ENCODE peak calls at places on chromosomes 6 and 20, in ten cellular contexts. B is naive thymus-derived CD4-positive, alpha-beta T cell; Y is left lung; L is adipocyte; F is cardiac muscle cell; W is body of pancreas; P is mesenchymal stem cell; E is Peyer's patch; I is PC-9; J is neuronal stem cell. G is an unnamed sample. For H3K4me1 and H3K27me3, the result is how much of the 10 kb centered on the place peaks cover.

GRCh38 chr6:140811642-140812041 is 1321.1 kb upstream of the GJE1 start:
- DNase-seq in B (no peak), Y (no peak), L (no peak), F (no peak), W (no peak), P (no peak), E (no peak), I (no peak), J (no peak), G (no peak)

GRCh38 chr6:16762265-16762546 is 946 bp upstream of the ATXN1 start:
- DNase-seq in B (no peak), Y (no peak), L (peak), F (peak), W (no peak), P (peak), E (no peak), I (no peak), J (peak), G (no peak)

GRCh38 chr6:35061102-35061615 is 80.0 kb downstream of the TCP11 start:
- DNase-seq in B (no peak), Y (no peak), L (no peak), F (no peak), W (no peak), P (no peak), E (no peak), I (no peak), J (no peak), G (no peak)

GRCh38 chr6:140566706-140567330 is 1192.4 kb upstream of the CITED2 start:
- DNase-seq in B (no peak), Y (no peak), L (peak), F (peak), W (no peak), P (peak), E (no peak), I (no peak), J (no peak), G (no peak)

GRCh38 chr6:107704377-107705013 is 119.6 kb downstream of the SCML4 start:
- DNase-seq in B (peak), Y (no peak), L (peak), F (peak), W (no peak), P (peak), E (no peak), I (peak), J (peak), G (no peak)

GRCh38 chr6:127216821-127217789 is 49.6 kb upstream of the RNF146 start:
- DNase-seq in B (no peak), Y (no peak), L (no peak), F (no peak), W (no peak), P (no peak), E (no peak), I (no peak), J (no peak), G (no peak)

GRCh38 chr6:54893818-54894217 is 47.2 kb downstream of the FAM83B start:
- DNase-seq in B (no peak), Y (no peak), L (no peak), F (no peak), W (no peak), P (no peak), E (no peak), I (no peak), J (no peak), G (no peak)

GRCh38 chr20:41769650-41770049 is 151.5 kb upstream of the CHD6 start:
- DNase-seq in B (no peak), Y (no peak), L (no peak), F (no peak), W (no peak), P (no peak), E (no peak), I (peak), J (no peak), G (peak)

GRCh38 chr20:682123-682522 is 6.5 kb upstream of the SCRT2 start:
- DNase-seq in B (no peak), Y (no peak), L (no peak), F (no peak), W (no peak), P (no peak), E (no peak), I (no peak), J (no peak), G (no peak)

GRCh38 chr20:12965212-12965879 is 43.4 kb upstream of the SPTLC3 start:
- DNase-seq in B (no peak), Y (no peak), L (no peak), F (no peak), W (no peak), P (peak), E (no peak), I (no peak), J (no peak), G (no peak)

GRCh38 chr6:26122402-26122792 is 35.2 kb downstream of the HFE start:
- DNase-seq in B (no peak), Y (no peak), L (no peak), F (no peak), W (no peak), P (peak), E (no peak), I (no peak), J (no peak), G (no peak)

GRCh38 chr6:56746767-56747504 is 104.2 kb upstream of the DST start:
- DNase-seq in B (no peak), Y (no peak), L (no peak), F (no peak), W (no peak), P (no peak), E (no peak), I (no peak), J (no peak), G (no peak)
- H3K4me1 ChIP-seq in B (under half), Y (under half), L (under half), F (under half), W (under half), P (under half), E (under half), I (under half), J (under half), G (under half)

DNA sequence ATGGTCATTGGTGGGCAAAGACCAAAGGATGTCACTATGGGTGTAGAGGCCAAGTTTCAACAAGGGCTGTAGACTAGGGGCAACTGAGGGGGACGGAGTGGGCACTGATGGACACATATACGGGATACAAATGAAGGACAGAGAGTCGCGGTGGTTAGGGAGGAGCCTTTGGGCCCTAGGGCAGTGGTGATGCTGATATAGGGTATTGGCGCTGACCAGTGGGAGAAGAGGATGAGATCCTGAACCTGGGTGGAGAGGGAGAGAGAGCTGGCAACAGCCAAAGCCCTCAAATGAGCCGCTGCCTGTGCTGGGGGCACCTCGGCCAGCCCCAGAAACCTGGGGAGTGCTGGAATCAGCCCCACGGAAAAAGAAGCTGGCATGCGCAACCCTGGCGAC is 1.6 kb downstream of the CDH22 start:
- DNase-seq in B (no peak), Y (no peak), L (no peak), F (no peak), W (no peak), P (no peak), E (no peak), I (no peak), J (no peak), G (no peak)
- H3K27me3 ChIP-seq in B (under half), Y (half or more), L (half or more), F (half or more), W (under half), P (half or more), E (under half), I (half or more), J (half or more), G (under half)

DNA sequence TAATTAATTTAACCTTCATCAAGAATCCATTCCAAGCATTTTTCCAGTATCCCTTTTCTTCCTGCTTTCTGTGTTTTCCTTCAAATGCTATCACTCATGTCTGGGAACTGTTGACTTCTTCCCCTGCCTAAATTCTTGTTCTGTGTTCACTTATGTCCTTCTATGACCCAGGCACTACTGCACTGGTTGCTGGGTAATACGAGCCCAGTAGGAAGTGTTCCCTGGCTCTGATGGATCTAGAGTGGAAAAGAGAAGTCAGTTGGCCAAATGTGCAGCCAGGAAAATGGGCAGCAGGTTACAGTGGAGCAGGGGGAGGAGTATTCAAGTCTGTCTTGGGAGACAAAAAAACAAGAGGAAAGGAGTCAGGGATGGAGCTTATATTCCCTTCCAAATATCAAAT is 7.1 kb downstream of the OVOL2 start:
- DNase-seq in B (no peak), Y (no peak), L (no peak), F (no peak), W (no peak), P (no peak), E (no peak), I (no peak), J (no peak), G (no peak)
- H3K4me1 ChIP-seq in B (under half), Y (under half), L (under half), F (under half), W (under half), P (under half), E (under half), I (under half), J (under half), G (under half)

GRCh38 chr20:1944345-1945099 is 49.3 kb downstream of the SIRPA start:
- DNase-seq in B (no peak), Y (no peak), L (no peak), F (no peak), W (no peak), P (no peak), E (no peak), I (no peak), J (no peak), G (no peak)

GRCh38 chr20:1946762-1947534 is 46.9 kb downstream of the PDYN start:
- DNase-seq in B (no peak), Y (peak), L (peak), F (peak), W (peak), P (peak), E (no peak), I (no peak), J (peak), G (peak)

GRCh38 chr20:1946442-1946761 is 47.5 kb downstream of the PDYN start:
- DNase-seq in B (no peak), Y (no peak), L (no peak), F (no peak), W (no peak), P (no peak), E (no peak), I (no peak), J (no peak), G (no peak)

GRCh38 chr20:1945134-1945618 is 48.7 kb downstream of the PDYN start:
- DNase-seq in B (no peak), Y (peak), L (peak), F (peak), W (peak), P (peak), E (peak), I (no peak), J (no peak), G (no peak)

GRCh38 chr20:1945660-1946059 is 48.2 kb downstream of the PDYN start:
- DNase-seq in B (no peak), Y (no peak), L (no peak), F (no peak), W (no peak), P (no peak), E (no peak), I (no peak), J (no peak), G (no peak)
- H3K27me3 ChIP-seq in B (under half), Y (under half), L (under half), F (under half), W (under half), P (under half), E (under half), I (under half), J (under half), G (under half)

GRCh38 chr20:5095931-5096330 is 23.8 kb downstream of the PCNA start:
- DNase-seq in B (no peak), Y (no peak), L (no peak), F (no peak), W (no peak), P (no peak), E (no peak), I (no peak), J (no peak), G (no peak)

GRCh38 chr20:5092765-5093339 is 26.9 kb downstream of the PCNA start:
- DNase-seq in B (no peak), Y (no peak), L (no peak), F (no peak), W (no peak), P (no peak), E (no peak), I (no peak), J (no peak), G (no peak)

GRCh38 chr20:5096463-5096862 is 23.3 kb downstream of the PCNA start:
- DNase-seq in B (no peak), Y (no peak), L (no peak), F (no peak), W (no peak), P (no peak), E (no peak), I (no peak), J (no peak), G (no peak)

GRCh38 chr20:5091902-5092301 is 27.9 kb downstream of the PCNA start:
- DNase-seq in B (no peak), Y (no peak), L (no peak), F (no peak), W (no peak), P (no peak), E (peak), I (no peak), J (no peak), G (no peak)

DNA sequence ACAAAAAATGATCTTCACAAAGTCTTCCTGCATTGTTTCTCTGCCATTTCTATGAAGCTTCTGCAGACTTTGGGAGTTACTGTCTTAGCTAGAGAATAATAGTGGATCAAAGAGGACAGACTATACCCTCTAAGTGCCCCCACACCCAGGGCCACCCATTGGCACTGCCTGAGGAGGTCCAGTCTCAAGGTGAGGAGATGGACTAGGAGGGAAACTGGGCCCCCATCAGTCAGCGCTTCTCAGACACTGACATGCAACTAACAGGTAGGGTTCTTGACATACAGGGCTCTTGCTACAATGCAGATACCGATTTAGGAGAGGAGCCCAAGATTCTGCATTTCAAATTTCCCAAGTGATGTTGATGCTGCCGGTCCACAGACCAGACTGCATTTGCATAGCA is 24.3 kb downstream of the PCNA start:
- DNase-seq in B (no peak), Y (no peak), L (no peak), F (no peak), W (no peak), P (no peak), E (no peak), I (no peak), J (no peak), G (no peak)
- H3K4me1 ChIP-seq in B (under half), Y (under half), L (under half), F (under half), W (under half), P (under half), E (under half), I (under half), J (under half), G (under half)

G was measured in iPS DF 6.9.